ENCODE peak calls at places on chromosomes 6 and 20, in seven cellular contexts. Y, A, Z, M, X, O and W are unnamed samples.

GRCh38 chr6:30957716-30958115 is 16.9 kb downstream of the MUCL3 start:
- DNase-seq in X (no peak), M (no peak), Y (no peak), O (no peak), A (no peak), Z (no peak), W (no peak)

GRCh38 chr6:25250878-25251277 is 28.3 kb upstream of the CARMIL1 start:
- DNase-seq in A (no peak), Z (no peak), M (no peak), X (no peak), O (peak; percentile 93), Y (peak; percentile 88), W (no peak)

GRCh38 chr6:26126394-26127221 is 39.4 kb downstream of the HFE start:
- DNase-seq in A (no peak), X (no peak), Z (no peak), Y (peak; percentile 80), M (no peak), O (peak; percentile 44), W (no peak)

GRCh38 chr6:167795874-167796667 is 30.6 kb upstream of the AFDN start:
- DNase-seq in Z (no peak), A (no peak), X (no peak), Y (peak; percentile 78), O (no peak), M (no peak), W (no peak)

GRCh38 chr6:109446541-109446940 is 6.0 kb downstream of the SMPD2 start:
- DNase-seq in Z (no peak), A (no peak), Y (no peak), O (no peak), M (no peak), X (no peak), W (no peak)

GRCh38 chr6:154457881-154458284 is 52.6 kb downstream of the CNKSR3 start:
- DNase-seq in X (no peak), O (peak; percentile 54), M (no peak), A (no peak), Z (no peak), Y (peak; percentile 94), W (no peak)

GRCh38 chr20:59925894-59926293 is 7.5 kb downstream of the SYCP2 start:
- DNase-seq in X (no peak), Z (no peak), Y (peak; percentile 37), A (no peak), M (no peak), O (peak; percentile 28), W (no peak)

GRCh38 chr20:53750827-53751393 is 157.3 kb upstream of the ZNF217 start:
- DNase-seq in Y (no peak), X (no peak), Z (no peak), M (no peak), O (no peak), A (no peak), W (peak; percentile 81)

GRCh38 chr6:92779758-92780157 is 639.6 kb downstream of the EPHA7 start:
- DNase-seq in Z (no peak), A (no peak), O (peak; percentile 93), M (no peak), X (no peak), Y (peak; percentile 93), W (no peak)

GRCh38 chr6:37049990-37050853 is 44.8 kb downstream of the FGD2 start:
- DNase-seq in M (peak; percentile 99), X (no peak), Y (no peak), Z (no peak), O (no peak), A (no peak), W (no peak)

GRCh38 chr6:3304500-3305215 is 45.9 kb downstream of the PSMG4 start:
- DNase-seq in X (no peak), Z (no peak), Y (no peak), O (no peak), A (no peak), M (no peak), W (no peak)